ENCODE peak calls at places on chromosomes 6 and 20, in seven cellular contexts. One of them, this sample, is unnamed.

GRCh38 chr6:160115421-160115820 is 6.2 kb upstream of the SLC22A1 start:
- DNase-seq in mammary epithelial cell: no peak
- DNase-seq in heart left ventricle: no peak
- DNase-seq in cardiac muscle cell: no peak
- DNase-seq in ascending aorta: no peak
- DNase-seq in type B pancreatic cell: no peak
- DNase-seq in AG04449: no peak
- DNase-seq in this sample: no peak

GRCh38 chr6:31538805-31539400 is 2.9 kb downstream of the DDX39B start:
- DNase-seq in mammary epithelial cell: no peak
- DNase-seq in heart left ventricle: no peak
- DNase-seq in cardiac muscle cell: no peak
- DNase-seq in ascending aorta: no peak
- DNase-seq in type B pancreatic cell: no peak
- DNase-seq in AG04449: no peak
- DNase-seq in this sample: no peak

GRCh38 chr6:11672261-11672660 is 106.3 kb downstream of the ADTRP start:
- DNase-seq in mammary epithelial cell: no peak
- DNase-seq in heart left ventricle: no peak
- DNase-seq in cardiac muscle cell: no peak
- DNase-seq in ascending aorta: no peak
- DNase-seq in type B pancreatic cell: no peak
- DNase-seq in AG04449: peak; percentile 46
- DNase-seq in this sample: no peak

GRCh38 chr6:36670271-36670670 is 8.2 kb upstream of the CDKN1A start:
- DNase-seq in mammary epithelial cell: no peak
- DNase-seq in heart left ventricle: no peak
- DNase-seq in cardiac muscle cell: no peak
- DNase-seq in ascending aorta: no peak
- DNase-seq in type B pancreatic cell: no peak
- DNase-seq in AG04449: no peak
- DNase-seq in this sample: no peak

GRCh38 chr6:143744593-143745151 is 66.9 kb downstream of the PHACTR2 start:
- DNase-seq in mammary epithelial cell: no peak
- DNase-seq in heart left ventricle: peak; percentile 24
- DNase-seq in cardiac muscle cell: no peak
- DNase-seq in ascending aorta: no peak
- DNase-seq in type B pancreatic cell: no peak
- DNase-seq in AG04449: no peak
- DNase-seq in this sample: no peak

GRCh38 chr6:53796451-53796780 is 1.6 kb downstream of the LRRC1 start:
- DNase-seq in mammary epithelial cell: no peak
- DNase-seq in heart left ventricle: no peak
- DNase-seq in cardiac muscle cell: no peak
- DNase-seq in ascending aorta: no peak
- DNase-seq in type B pancreatic cell: no peak
- DNase-seq in AG04449: no peak
- DNase-seq in this sample: no peak

GRCh38 chr20:1005452-1006027 is 3.4 kb upstream of the RSPO4 start:
- DNase-seq in mammary epithelial cell: peak; percentile 59
- DNase-seq in heart left ventricle: no peak
- DNase-seq in cardiac muscle cell: peak; percentile 36
- DNase-seq in ascending aorta: no peak
- DNase-seq in type B pancreatic cell: no peak
- DNase-seq in AG04449: no peak
- DNase-seq in this sample: no peak

GRCh38 chr20:21234816-21235215 is 68.3 kb upstream of the XRN2 start:
- DNase-seq in mammary epithelial cell: no peak
- DNase-seq in heart left ventricle: no peak
- DNase-seq in cardiac muscle cell: no peak
- DNase-seq in ascending aorta: no peak
- DNase-seq in type B pancreatic cell: no peak
- DNase-seq in AG04449: no peak
- DNase-seq in this sample: no peak

GRCh38 chr6:12296604-12297003 is 6.4 kb downstream of the EDN1 start:
- DNase-seq in mammary epithelial cell: no peak
- DNase-seq in heart left ventricle: no peak
- DNase-seq in cardiac muscle cell: no peak
- DNase-seq in ascending aorta: no peak
- DNase-seq in type B pancreatic cell: no peak
- DNase-seq in AG04449: no peak
- DNase-seq in this sample: no peak

DNA sequence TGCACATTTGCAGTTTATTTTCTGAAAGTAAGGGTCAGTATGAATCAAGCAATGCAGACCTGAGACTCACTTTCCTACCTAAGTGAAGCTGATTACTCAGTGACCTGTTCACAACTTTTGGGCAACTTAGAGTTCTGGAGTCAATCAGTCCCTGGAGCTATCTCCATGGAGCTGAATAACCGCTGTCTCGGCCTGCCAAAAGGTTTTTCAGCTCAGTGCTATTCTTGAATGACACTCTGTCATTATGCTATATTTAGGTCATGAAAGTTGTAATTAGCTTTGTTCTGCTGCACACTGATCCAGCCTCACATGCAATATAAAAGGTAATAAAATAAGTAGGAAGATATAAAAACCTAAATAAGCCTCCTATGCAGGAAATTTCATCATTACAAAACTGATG is 356.0 kb downstream of the BMP2 start:
- DNase-seq in mammary epithelial cell: no peak
- DNase-seq in heart left ventricle: peak; percentile 27
- DNase-seq in cardiac muscle cell: no peak
- DNase-seq in ascending aorta: no peak
- DNase-seq in type B pancreatic cell: no peak
- DNase-seq in AG04449: no peak
- DNase-seq in this sample: no peak
- TF ChIP-seq CTCF in mammary epithelial cell: no peak
- TF ChIP-seq CTCF in heart left ventricle: no peak
- TF ChIP-seq CTCF in cardiac muscle cell: no peak
- TF ChIP-seq CTCF in ascending aorta: no peak
- TF ChIP-seq CTCF in type B pancreatic cell: no peak
- TF ChIP-seq CTCF in AG04449: no peak
- TF ChIP-seq CTCF in this sample: no peak

GRCh38 chr6:14903176-14904088 is 342.4 kb upstream of the JARID2 start:
- DNase-seq in mammary epithelial cell: peak; percentile 29
- DNase-seq in heart left ventricle: no peak
- DNase-seq in cardiac muscle cell: no peak
- DNase-seq in ascending aorta: no peak
- DNase-seq in type B pancreatic cell: no peak
- DNase-seq in AG04449: no peak
- DNase-seq in this sample: no peak
- TF ChIP-seq CTCF in mammary epithelial cell: no peak
- TF ChIP-seq CTCF in heart left ventricle: no peak
- TF ChIP-seq CTCF in cardiac muscle cell: no peak
- TF ChIP-seq CTCF in ascending aorta: no peak
- TF ChIP-seq CTCF in type B pancreatic cell: no peak
- TF ChIP-seq CTCF in AG04449: no peak
- TF ChIP-seq CTCF in this sample: no peak

DNA sequence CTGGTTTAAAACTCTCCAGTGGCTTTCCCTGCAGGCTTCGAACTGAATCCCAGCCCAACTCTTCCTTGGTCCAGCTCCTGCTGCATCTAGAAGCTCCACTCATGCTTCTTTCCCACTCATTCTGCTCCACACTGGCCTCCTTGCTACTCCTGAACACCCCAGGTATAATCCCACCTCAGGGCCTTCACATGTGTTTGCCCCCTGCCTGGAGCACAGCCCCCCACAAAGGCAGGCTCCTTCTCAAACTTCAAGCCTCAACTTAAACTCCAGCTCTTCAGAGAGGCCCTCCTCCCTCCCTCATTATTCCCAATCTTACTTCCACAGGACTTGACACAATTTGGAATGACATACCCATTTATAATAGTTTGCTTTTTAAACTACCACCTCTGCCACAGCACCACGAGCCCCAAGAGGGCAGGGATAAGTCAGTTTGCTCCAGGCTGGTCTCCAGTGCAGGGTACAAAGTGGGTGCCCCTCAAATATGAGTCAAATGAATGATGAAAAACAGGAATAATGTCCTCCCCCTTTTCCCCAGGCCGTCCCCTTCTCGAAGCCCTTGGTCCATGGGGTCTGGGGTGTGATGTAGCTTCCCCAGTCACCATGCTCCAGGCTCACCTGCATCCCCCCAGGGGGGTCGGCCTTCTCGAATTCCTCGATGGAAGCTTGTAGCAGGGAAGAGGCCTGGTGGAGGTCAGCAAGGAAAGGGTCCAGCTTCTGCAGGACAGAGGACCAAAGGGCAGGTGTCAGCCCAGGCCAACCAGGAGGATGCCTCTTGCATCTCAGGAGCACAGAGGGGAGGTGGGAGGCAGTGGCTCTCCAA is 37.4 kb downstream of the KIAA1755 start:
- DNase-seq in mammary epithelial cell: no peak
- DNase-seq in heart left ventricle: no peak
- DNase-seq in cardiac muscle cell: no peak
- DNase-seq in ascending aorta: no peak
- DNase-seq in type B pancreatic cell: no peak
- DNase-seq in AG04449: no peak
- DNase-seq in this sample: no peak
- TF ChIP-seq CTCF in mammary epithelial cell: no peak
- TF ChIP-seq CTCF in heart left ventricle: no peak
- TF ChIP-seq CTCF in cardiac muscle cell: no peak
- TF ChIP-seq CTCF in ascending aorta: no peak
- TF ChIP-seq CTCF in type B pancreatic cell: peak; percentile 36
- TF ChIP-seq CTCF in AG04449: no peak
- TF ChIP-seq CTCF in this sample: no peak

DNA sequence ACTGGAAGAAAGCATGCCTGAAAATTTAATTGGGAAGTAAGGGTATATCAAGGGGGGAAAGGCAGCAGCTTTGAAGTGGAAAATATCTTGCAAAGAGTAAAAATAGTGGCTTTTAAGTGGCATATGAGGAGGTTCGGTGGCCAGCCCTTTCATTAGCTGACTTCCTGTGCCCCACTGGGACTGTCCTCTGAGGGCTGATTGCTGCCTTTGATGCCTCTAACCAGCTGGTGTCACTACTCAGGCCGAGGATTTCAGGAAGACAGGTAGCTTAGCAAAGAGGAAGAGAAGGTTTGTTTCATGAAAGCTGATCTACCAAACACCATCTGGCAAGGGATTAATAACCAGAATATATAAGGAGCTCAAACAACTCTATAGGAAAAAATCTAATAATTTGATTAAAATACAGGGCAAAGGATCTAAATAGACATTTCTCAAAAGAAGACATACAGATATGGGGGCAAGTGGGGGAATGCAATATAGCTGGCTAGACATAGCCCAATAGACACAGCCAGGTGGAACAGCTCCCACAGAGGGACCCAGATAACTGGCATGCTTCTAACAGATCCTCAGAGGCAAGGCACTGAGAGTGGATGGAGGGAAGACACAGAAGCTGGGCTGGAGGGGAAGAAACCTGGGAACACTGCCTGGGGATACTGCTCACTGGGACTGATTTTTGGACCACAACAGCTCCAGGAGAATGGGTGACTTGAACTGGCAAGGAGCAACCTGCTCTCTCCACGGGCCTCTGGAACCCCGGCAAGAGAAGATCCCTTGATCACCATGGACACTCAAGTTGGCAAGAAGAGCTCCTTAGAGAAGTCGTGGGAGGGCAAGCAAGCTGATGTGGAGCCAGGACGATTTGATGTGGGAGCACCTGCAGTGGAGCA is 33.2 kb downstream of the CCN2 start:
- DNase-seq in mammary epithelial cell: no peak
- DNase-seq in heart left ventricle: no peak
- DNase-seq in cardiac muscle cell: no peak
- DNase-seq in ascending aorta: no peak
- DNase-seq in type B pancreatic cell: no peak
- DNase-seq in AG04449: no peak
- DNase-seq in this sample: no peak
- TF ChIP-seq CTCF in mammary epithelial cell: no peak
- TF ChIP-seq CTCF in heart left ventricle: no peak
- TF ChIP-seq CTCF in cardiac muscle cell: no peak
- TF ChIP-seq CTCF in ascending aorta: no peak
- TF ChIP-seq CTCF in type B pancreatic cell: no peak
- TF ChIP-seq CTCF in AG04449: no peak
- TF ChIP-seq CTCF in this sample: no peak

This sample was measured in omental fat pad.